ENCODE peak calls at places on chromosome 2, in nine cellular contexts. F, Q, R, T, X, W, A, B and O are unnamed samples.
A peak's percentile ranks its signal among the peaks of the same experiment; 100 is the strongest.

GRCh38 chr2:153595939-153596338 is 117.4 kb upstream of the RPRM start:
- DNase-seq in F (no peak), Q (peak; percentile 14), R (no peak), T (no peak), X (peak; percentile 34), W (no peak), A (no peak), B (no peak), O (no peak)

GRCh38 chr2:225615514-225615913 is 216.0 kb downstream of the NYAP2 start:
- DNase-seq in F (no peak), Q (peak; percentile 3), R (no peak), T (no peak), X (no peak), W (no peak), A (no peak), B (no peak), O (no peak)

GRCh38 chr2:136399667-136400316 is 281.8 kb upstream of the CXCR4 start:
- DNase-seq in F (no peak), Q (peak; percentile 23), R (no peak), T (no peak), X (no peak), W (no peak), A (no peak), B (no peak), O (no peak)

GRCh38 chr2:170815746-170816498 is 765 bp upstream of the GAD1 start:
- DNase-seq in F (peak; percentile 65), Q (peak; percentile 64), R (peak; percentile 16), T (peak; percentile 62), X (peak; percentile 94), W (peak; percentile 25), A (peak; percentile 67), B (peak; percentile 92), O (no peak)

GRCh38 chr2:96144481-96145027 is 686 bp downstream of the DUSP2 start:
- DNase-seq in F (no peak), Q (no peak), R (no peak), T (peak; percentile 18), X (no peak), W (peak; percentile 44), A (no peak), B (peak; percentile 83), O (no peak)

GRCh38 chr2:154698238-154698788 is at the start of gene KCNJ3:
- DNase-seq in F (no peak), Q (no peak), R (no peak), T (no peak), X (no peak), W (no peak), A (no peak), B (no peak), O (no peak)

GRCh38 chr2:219111375-219112069 is 49.1 kb downstream of the NHEJ1 start:
- DNase-seq in F (no peak), Q (no peak), R (no peak), T (no peak), X (no peak), W (no peak), A (no peak), B (no peak), O (no peak)

GRCh38 chr2:164803772-164804466 is 37.7 kb downstream of the COBLL1 start:
- DNase-seq in F (no peak), Q (no peak), R (no peak), T (no peak), X (no peak), W (no peak), A (no peak), B (no peak), O (no peak)

GRCh38 chr2:109120166-109120565 is 8.8 kb upstream of the SH3RF3 start:
- DNase-seq in F (no peak), Q (no peak), R (no peak), T (no peak), X (no peak), W (no peak), A (no peak), B (peak; percentile 23), O (no peak)

GRCh38 chr2:27212626-27213471 is 781 bp upstream of the SLC5A6 start:
- DNase-seq in F (no peak), Q (peak; percentile 56), R (peak; percentile 70), T (no peak), X (peak; percentile 11), W (peak; percentile 45), A (no peak), B (peak; percentile 60), O (peak; percentile 41)

GRCh38 chr2:171407030-171407707 is 26.6 kb downstream of the METTL8 start:
- DNase-seq in F (no peak), Q (no peak), R (no peak), T (no peak), X (no peak), W (no peak), A (no peak), B (no peak), O (no peak)

GRCh38 chr2:128274218-128274617 is 44.5 kb downstream of the HS6ST1 start:
- DNase-seq in F (no peak), Q (no peak), R (no peak), T (no peak), X (no peak), W (no peak), A (no peak), B (no peak), O (no peak)

GRCh38 chr2:128273469-128274081 is 45.1 kb downstream of the HS6ST1 start:
- DNase-seq in F (no peak), Q (no peak), R (no peak), T (no peak), X (no peak), W (no peak), A (no peak), B (peak; percentile 25), O (no peak)

GRCh38 chr2:128271186-128271890 is 47.3 kb downstream of the HS6ST1 start:
- DNase-seq in F (no peak), Q (no peak), R (no peak), T (no peak), X (no peak), W (no peak), A (no peak), B (peak; percentile 36), O (no peak)

GRCh38 chr2:128271891-128272585 is 46.6 kb downstream of the HS6ST1 start:
- DNase-seq in F (no peak), Q (no peak), R (no peak), T (no peak), X (no peak), W (no peak), A (no peak), B (peak; percentile 39), O (no peak)

GRCh38 chr2:128272586-128273468 is 45.8 kb downstream of the HS6ST1 start:
- DNase-seq in F (no peak), Q (no peak), R (no peak), T (no peak), X (no peak), W (no peak), A (no peak), B (peak; percentile 33), O (no peak)
- H3K4me3 ChIP-seq in F (no peak overlapping the region), Q (no peak overlapping the region), R (no peak overlapping the region), T (no peak overlapping the region), X (no peak overlapping the region), W (no peak overlapping the region), A (no peak overlapping the region), B (no peak overlapping the region), O (no peak overlapping the region)

DNA sequence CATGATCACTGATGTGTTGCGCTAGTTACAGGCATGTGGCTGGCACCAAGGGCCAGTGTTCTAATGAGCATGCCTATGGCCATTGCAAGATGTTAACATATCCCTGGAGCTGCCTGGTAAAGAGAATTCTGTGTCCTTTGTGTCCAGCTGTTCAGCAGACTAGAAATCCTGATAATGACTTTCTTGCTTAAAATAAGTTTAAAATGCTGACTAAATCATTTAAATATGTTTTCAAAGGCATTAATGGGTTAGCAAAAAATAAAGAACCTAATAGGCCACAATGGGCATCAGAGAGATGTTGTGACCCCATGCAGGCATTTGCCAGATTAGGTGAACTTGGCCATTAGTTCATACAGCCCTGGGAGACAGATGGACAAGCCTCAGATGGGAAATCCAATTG is 67.5 kb downstream of the GPR39 start:
- DNase-seq in F (no peak), Q (no peak), R (no peak), T (no peak), X (no peak), W (no peak), A (no peak), B (no peak), O (no peak)
- H3K4me3 ChIP-seq in F (no peak overlapping the region), Q (no peak overlapping the region), R (no peak overlapping the region), T (no peak overlapping the region), X (no peak overlapping the region), W (no peak overlapping the region), A (no peak overlapping the region), B (no peak overlapping the region), O (no peak overlapping the region)

GRCh38 chr2:128236491-128237035 is 82.1 kb downstream of the HS6ST1 start:
- DNase-seq in F (no peak), Q (peak; percentile 64), R (peak; percentile 97), T (no peak), X (no peak), W (no peak), A (no peak), B (no peak), O (peak; percentile 36)

GRCh38 chr2:128234613-128235012 is 84.1 kb downstream of the HS6ST1 start:
- DNase-seq in F (no peak), Q (no peak), R (no peak), T (no peak), X (no peak), W (no peak), A (no peak), B (no peak), O (no peak)

GRCh38 chr2:128235581-128235980 is 83.1 kb downstream of the HS6ST1 start:
- DNase-seq in F (no peak), Q (no peak), R (no peak), T (no peak), X (no peak), W (no peak), A (no peak), B (no peak), O (no peak)

GRCh38 chr2:128232965-128233789 is 85.5 kb downstream of the HS6ST1 start:
- DNase-seq in F (peak; percentile 89), Q (peak; percentile 51), R (peak; percentile 40), T (peak; percentile 83), X (peak; percentile 92), W (peak; percentile 64), A (peak; percentile 81), B (peak; percentile 97), O (peak; percentile 12)

GRCh38 chr2:128233790-128234395 is 84.8 kb downstream of the HS6ST1 start:
- DNase-seq in F (no peak), Q (no peak), R (no peak), T (no peak), X (no peak), W (no peak), A (no peak), B (no peak), O (no peak)
- H3K4me3 ChIP-seq in F (peak overlapping the region; percentile 59), Q (peak overlapping the region; percentile 76), R (peak overlapping the region; percentile 69), T (no peak overlapping the region), X (peak overlapping the region; percentile 67), W (peak overlapping the region; percentile 44), A (no peak overlapping the region), B (no peak overlapping the region), O (peak overlapping the region; percentile 70)

DNA sequence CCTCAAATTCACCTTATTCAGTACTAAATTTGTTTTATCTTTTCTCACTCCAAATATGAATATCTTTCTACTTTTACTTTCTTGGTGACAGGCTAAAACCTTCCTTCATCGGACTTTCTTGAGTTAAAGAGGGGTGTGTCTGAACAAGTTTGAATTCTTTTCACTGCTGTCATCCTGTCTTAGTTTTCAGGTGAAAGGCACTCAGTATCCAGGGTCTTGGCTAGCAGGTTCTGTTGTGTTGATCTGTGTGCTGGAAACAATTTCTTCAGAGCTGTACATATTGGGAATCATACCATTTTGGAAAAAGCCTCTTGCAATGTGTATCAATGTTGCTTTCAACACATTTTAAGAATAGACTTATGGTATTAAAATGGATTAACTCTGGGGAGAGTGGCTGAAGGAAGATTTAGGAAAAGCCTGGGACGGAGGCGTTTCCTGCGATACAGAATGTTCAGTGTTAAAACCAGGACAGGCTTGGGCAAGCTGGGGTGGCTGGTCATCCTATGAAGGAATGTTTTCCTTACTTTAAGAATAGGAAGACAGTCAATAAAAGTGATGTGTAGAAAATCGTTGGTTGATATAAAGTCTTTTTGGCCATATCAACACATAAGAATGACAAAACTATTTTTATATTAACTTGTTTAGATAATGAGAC is 350.7 kb upstream of the SPRED2 start:
- DNase-seq in F (no peak), Q (peak; percentile 63), R (no peak), T (no peak), X (no peak), W (no peak), A (no peak), B (no peak), O (no peak)
- H3K4me3 ChIP-seq in F (no peak overlapping the region), Q (no peak overlapping the region), R (no peak overlapping the region), T (no peak overlapping the region), X (no peak overlapping the region), W (no peak overlapping the region), A (no peak overlapping the region), B (no peak overlapping the region), O (no peak overlapping the region)